ENCODE peak calls at places on chromosomes 3 and 15, in seven cellular contexts. N is DMS53, G is NCI-H1092 treated with DMSO at 0.1 percent for 48 hours, F is K562, H is ELR, B is midbrain, M is heart left ventricle. T is an unnamed sample.

GRCh38 chr3:157156844-157157635 is 2.9 kb downstream of the CCNL1 start:
- DNase-seq in N (peak; percentile 56), G (no peak), F (peak; percentile 41), H (peak; percentile 50), B (no peak), M (no peak), T (no peak)

GRCh38 chr3:119294889-119295769 is 946 bp downstream of the ARHGAP31 start:
- DNase-seq in N (peak; percentile 48), G (peak; percentile 38), F (no peak), H (peak; percentile 62), B (peak; percentile 29), M (peak; percentile 45), T (peak; percentile 74)

GRCh38 chr3:188003188-188004171 is 150.5 kb upstream of the LPP start:
- DNase-seq in N (peak; percentile 94), G (peak; percentile 63), F (no peak), H (no peak), B (no peak), M (no peak), T (no peak)

GRCh38 chr3:101829066-101829830 is 20.1 kb upstream of the NFKBIZ start:
- DNase-seq in N (no peak), G (peak; percentile 20), F (no peak), H (peak; percentile 64), B (peak; percentile 10), M (peak; percentile 76), T (peak; percentile 92)

GRCh38 chr15:29821416-29822099 is 710 bp downstream of the TJP1 start:
- DNase-seq in N (peak; percentile 90), G (peak; percentile 26), F (peak; percentile 91), H (peak; percentile 90), B (peak; percentile 39), M (peak; percentile 81), T (peak; percentile 88)

GRCh38 chr3:179045719-179046402 is 25.7 kb downstream of the ZMAT3 start:
- DNase-seq in N (no peak), G (no peak), F (no peak), H (no peak), B (no peak), M (no peak), T (no peak)

GRCh38 chr15:31483924-31484368 is 157.3 kb downstream of the KLF13 start:
- DNase-seq in N (no peak), G (no peak), F (no peak), H (no peak), B (no peak), M (no peak), T (no peak)

GRCh38 chr3:129238945-129239705 is 10.3 kb upstream of the COPG1 start:
- DNase-seq in N (no peak), G (no peak), F (peak; percentile 75), H (peak; percentile 35), B (no peak), M (no peak), T (no peak)

GRCh38 chr3:108006077-108006675 is 84.7 kb downstream of the CD47 start:
- DNase-seq in N (no peak), G (no peak), F (peak; percentile 60), H (no peak), B (no peak), M (no peak), T (no peak)

GRCh38 chr3:80014576-80014975 is 246.8 kb upstream of the ROBO1 start:
- DNase-seq in N (no peak), G (no peak), F (no peak), H (peak; percentile 10), B (no peak), M (no peak), T (no peak)

GRCh38 chr15:53757906-53758305 is 1.6 kb downstream of the WDR72 start:
- DNase-seq in N (no peak), G (no peak), F (no peak), H (no peak), B (no peak), M (no peak), T (no peak)

GRCh38 chr3:29247088-29247745 is 33.7 kb upstream of the RBMS3 start:
- DNase-seq in N (no peak), G (no peak), F (no peak), H (peak; percentile 3), B (no peak), M (no peak), T (no peak)

GRCh38 chr15:33737687-33738606 is 230.3 kb upstream of the CHRM5 start:
- DNase-seq in N (peak; percentile 47), G (peak; percentile 5), F (peak; percentile 48), H (peak; percentile 58), B (peak; percentile 50), M (no peak), T (no peak)

GRCh38 chr15:29652595-29652994 is 169.7 kb downstream of the TJP1 start:
- DNase-seq in N (no peak), G (no peak), F (no peak), H (no peak), B (no peak), M (no peak), T (no peak)

GRCh38 chr3:11362600-11362999 is 90.4 kb downstream of the ATG7 start:
- DNase-seq in N (no peak), G (no peak), F (no peak), H (peak; percentile 37), B (no peak), M (no peak), T (no peak)

GRCh38 chr15:68415501-68416157 is 16.3 kb downstream of the ITGA11 start:
- DNase-seq in N (no peak), G (no peak), F (peak; percentile 32), H (no peak), B (no peak), M (peak; percentile 17), T (peak; percentile 74)

GRCh38 chr3:51712963-51713362 is 6.1 kb downstream of the GRM2 start:
- DNase-seq in N (no peak), G (no peak), F (no peak), H (no peak), B (no peak), M (no peak), T (no peak)

GRCh38 chr3:14224895-14225294 is 46.3 kb downstream of the LSM3 start:
- DNase-seq in N (no peak), G (no peak), F (no peak), H (peak; percentile 85), B (no peak), M (no peak), T (no peak)

GRCh38 chr3:101518421-101518871 is 5.4 kb upstream of the SENP7 start:
- DNase-seq in N (peak; percentile 93), G (no peak), F (peak; percentile 47), H (peak; percentile 58), B (no peak), M (no peak), T (no peak)

GRCh38 chr3:138625707-138626365 is 17.3 kb downstream of the FAIM start:
- DNase-seq in N (no peak), G (no peak), F (no peak), H (peak; percentile 72), B (no peak), M (no peak), T (no peak)

GRCh38 chr3:18080198-18080689 is 337.8 kb upstream of the TBC1D5 start:
- DNase-seq in N (no peak), G (no peak), F (peak; percentile 14), H (peak; percentile 60), B (no peak), M (no peak), T (no peak)

GRCh38 chr15:35880896-35881295 is 334.9 kb upstream of the DPH6 start:
- DNase-seq in N (no peak), G (no peak), F (no peak), H (no peak), B (no peak), M (no peak), T (no peak)

GRCh38 chr3:149174901-149175300 is 45.5 kb downstream of the HPS3 start:
- DNase-seq in N (no peak), G (no peak), F (no peak), H (no peak), B (no peak), M (no peak), T (no peak)

GRCh38 chr3:16916840-16917239 is 32.1 kb downstream of the PLCL2 start:
- DNase-seq in N (no peak), G (no peak), F (no peak), H (no peak), B (no peak), M (no peak), T (no peak)

GRCh38 chr15:85781099-85781498 is 13.6 kb downstream of the KLHL25 start:
- DNase-seq in N (no peak), G (no peak), F (no peak), H (no peak), B (no peak), M (no peak), T (no peak)

GRCh38 chr3:120450261-120450913 is 405 bp downstream of the FSTL1 start:
- DNase-seq in N (peak; percentile 46), G (no peak), F (no peak), H (peak; percentile 49), B (no peak), M (peak; percentile 54), T (peak; percentile 75)

GRCh38 chr3:140586311-140586710 is 91.6 kb upstream of the TRIM42 start:
- DNase-seq in N (no peak), G (no peak), F (no peak), H (no peak), B (no peak), M (no peak), T (no peak)

GRCh38 chr3:145936986-145937385 is 224.0 kb downstream of the PLOD2 start:
- DNase-seq in N (no peak), G (no peak), F (no peak), H (peak; percentile 46), B (no peak), M (no peak), T (no peak)

GRCh38 chr3:52339612-52340011 is 23.5 kb downstream of the DNAH1 start:
- DNase-seq in N (peak; percentile 72), G (peak; percentile 68), F (peak; percentile 77), H (peak; percentile 73), B (peak; percentile 68), M (no peak), T (no peak)

GRCh38 chr3:132445812-132446211 is 28.5 kb downstream of the DNAJC13 start:
- DNase-seq in N (no peak), G (no peak), F (no peak), H (peak; percentile 91), B (no peak), M (no peak), T (no peak)

GRCh38 chr3:70090322-70090913 is 90.9 kb downstream of the SAMMSON start:
- DNase-seq in N (peak; percentile 13), G (no peak), F (peak; percentile 6), H (peak; percentile 32), B (peak; percentile 41), M (no peak), T (no peak)

GRCh38 chr15:58467121-58467721 is 35.4 kb downstream of the LIPC start:
- DNase-seq in N (peak; percentile 75), G (peak; percentile 30), F (no peak), H (no peak), B (no peak), M (no peak), T (no peak)

GRCh38 chr15:91940466-91941381 is 87.2 kb downstream of the SLCO3A1 start:
- DNase-seq in N (no peak), G (peak; percentile 9), F (no peak), H (no peak), B (no peak), M (no peak), T (no peak)